ENCODE peak calls at places on chromosomes 12 and 14, in seven cellular contexts. Y, H, X, S, U, F and C are unnamed samples.

GRCh38 chr12:107558141-107558815 is 127.3 kb upstream of the PWP1 start:
- DNase-seq in Y (no peak), H (no peak), X (no peak), S (no peak), U (no peak), F (no peak), C (no peak)

GRCh38 chr12:18827913-18828312 is 90.0 kb downstream of the CAPZA3 start:
- DNase-seq in Y (no peak), H (no peak), X (no peak), S (no peak), U (no peak), F (no peak), C (no peak)

GRCh38 chr12:11152725-11153124 is 18.3 kb upstream of the SMIM10L1 start:
- DNase-seq in Y (no peak), H (no peak), X (no peak), S (no peak), U (no peak), F (no peak), C (no peak)

GRCh38 chr12:129873458-129873857 is 30.4 kb downstream of the TMEM132D start:
- DNase-seq in Y (no peak), H (no peak), X (no peak), S (no peak), U (no peak), F (no peak), C (no peak)

GRCh38 chr14:44448816-44449411 is 58.2 kb downstream of the FSCB start:
- DNase-seq in Y (no peak), H (no peak), X (no peak), S (no peak), U (no peak), F (no peak), C (no peak)

GRCh38 chr12:95998611-95999300 is 2.6 kb upstream of the HAL start:
- DNase-seq in Y (peak), H (peak), X (peak), S (peak), U (no peak), F (peak), C (no peak)

GRCh38 chr14:80491131-80491530 is 279.8 kb upstream of the DIO2 start:
- DNase-seq in Y (peak), H (peak), X (no peak), S (no peak), U (peak), F (no peak), C (no peak)

GRCh38 chr12:120159509-120160237 is 34.8 kb downstream of the GCN1 start:
- DNase-seq in Y (no peak), H (no peak), X (no peak), S (no peak), U (no peak), F (no peak), C (no peak)

GRCh38 chr14:101562659-101563351 is 1.5 kb downstream of the DIO3 start:
- DNase-seq in Y (no peak), H (no peak), X (no peak), S (no peak), U (peak), F (no peak), C (no peak)

GRCh38 chr12:124679533-124680371 is 112.3 kb upstream of the NCOR2 start:
- DNase-seq in Y (no peak), H (peak), X (no peak), S (peak), U (peak), F (no peak), C (no peak)

GRCh38 chr14:83085141-83085540 is 1551.5 kb upstream of the SEL1L start:
- DNase-seq in Y (no peak), H (no peak), X (no peak), S (no peak), U (no peak), F (no peak), C (no peak)

GRCh38 chr14:59116984-59117415 is 71.5 kb upstream of the DAAM1 start:
- DNase-seq in Y (no peak), H (peak), X (no peak), S (no peak), U (no peak), F (no peak), C (no peak)

GRCh38 chr12:120640840-120641833 is 711 bp downstream of the CABP1 start:
- DNase-seq in Y (peak), H (peak), X (peak), S (no peak), U (peak), F (peak), C (peak)

GRCh38 chr12:67034110-67034879 is 234.9 kb upstream of the CAND1 start:
- DNase-seq in Y (no peak), H (no peak), X (no peak), S (no peak), U (no peak), F (no peak), C (no peak)

GRCh38 chr12:54352891-54353874 is 11.1 kb downstream of the GPR84 start:
- DNase-seq in Y (peak), H (peak), X (no peak), S (no peak), U (no peak), F (no peak), C (no peak)

GRCh38 chr12:6942331-6942665 is 1.3 kb upstream of the RNU7-1 start:
- DNase-seq in Y (peak), H (no peak), X (no peak), S (no peak), U (peak), F (no peak), C (no peak)

GRCh38 chr12:75816892-75817291 is 214.7 kb downstream of the PHLDA1 start:
- DNase-seq in Y (peak), H (peak), X (no peak), S (peak), U (no peak), F (no peak), C (no peak)
- TF ChIP-seq CTCF in Y (no peak), H (no peak), X (no peak), S (peak), U (no peak), F (no peak), C (no peak)

GRCh38 chr12:47164116-47164515 is 84.4 kb upstream of the AMIGO2 start:
- DNase-seq in Y (no peak), H (no peak), X (no peak), S (no peak), U (no peak), F (no peak), C (no peak)

GRCh38 chr12:47160296-47161244 is 80.8 kb upstream of the AMIGO2 start:
- DNase-seq in Y (no peak), H (no peak), X (no peak), S (no peak), U (no peak), F (no peak), C (no peak)

GRCh38 chr12:47165934-47166333 is 86.2 kb upstream of the AMIGO2 start:
- DNase-seq in Y (no peak), H (peak), X (no peak), S (no peak), U (no peak), F (no peak), C (no peak)

GRCh38 chr12:47166365-47166764 is 86.6 kb upstream of the AMIGO2 start:
- DNase-seq in Y (no peak), H (no peak), X (no peak), S (no peak), U (no peak), F (no peak), C (no peak)

GRCh38 chr12:47164730-47165439 is 85.1 kb upstream of the AMIGO2 start:
- DNase-seq in Y (peak), H (no peak), X (no peak), S (no peak), U (no peak), F (no peak), C (no peak)
- TF ChIP-seq CTCF in Y (peak), H (no peak), X (no peak), S (no peak), U (no peak), F (no peak), C (peak)

GRCh38 chr14:104794641-104795467 is 694 bp downstream of the AKT1 start:
- DNase-seq in Y (peak), H (peak), X (no peak), S (no peak), U (no peak), F (no peak), C (no peak)
- TF ChIP-seq CTCF in Y (no peak), H (peak), X (no peak), S (peak), U (no peak), F (no peak), C (no peak)

DNA sequence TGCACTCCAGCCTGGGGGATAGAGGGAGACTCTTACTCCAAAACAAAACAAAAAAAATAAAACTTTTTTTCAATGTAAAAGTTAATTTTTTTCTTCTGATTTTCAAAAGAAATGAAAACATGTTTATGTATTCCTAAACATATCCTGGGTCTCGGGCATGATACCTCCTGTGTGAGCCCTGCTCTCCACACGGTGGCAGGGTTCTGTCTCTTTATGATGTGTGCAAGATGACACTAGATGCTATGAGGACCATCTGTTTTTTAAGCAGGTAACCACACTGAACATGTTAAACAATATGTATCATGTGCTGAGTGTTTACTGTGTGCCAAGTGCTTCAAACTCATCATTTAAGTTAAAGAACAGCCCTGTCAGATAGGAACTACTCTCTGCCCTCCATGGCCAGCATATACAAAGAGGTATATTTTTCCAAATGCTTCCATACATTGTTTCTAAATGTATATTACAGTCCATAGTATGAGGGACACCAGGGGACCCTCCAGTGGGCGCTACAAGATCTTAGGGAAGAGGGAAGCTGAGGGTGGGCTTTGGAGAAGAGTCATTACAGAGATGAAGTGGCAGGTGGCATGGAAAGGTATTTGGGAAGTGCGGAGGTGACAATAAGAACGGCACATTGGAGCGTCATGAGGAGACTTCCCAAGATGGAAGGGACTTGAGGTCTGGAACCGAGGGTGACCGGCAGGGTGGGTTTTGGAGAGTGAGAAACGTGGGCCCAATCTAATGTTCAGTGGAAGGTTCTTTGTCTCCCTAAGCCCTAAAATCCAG is 28.5 kb downstream of the FOS start:
- DNase-seq in Y (peak), H (no peak), X (no peak), S (no peak), U (no peak), F (no peak), C (no peak)
- TF ChIP-seq CTCF in Y (peak), H (peak), X (no peak), S (peak), U (peak), F (no peak), C (peak)

DNA sequence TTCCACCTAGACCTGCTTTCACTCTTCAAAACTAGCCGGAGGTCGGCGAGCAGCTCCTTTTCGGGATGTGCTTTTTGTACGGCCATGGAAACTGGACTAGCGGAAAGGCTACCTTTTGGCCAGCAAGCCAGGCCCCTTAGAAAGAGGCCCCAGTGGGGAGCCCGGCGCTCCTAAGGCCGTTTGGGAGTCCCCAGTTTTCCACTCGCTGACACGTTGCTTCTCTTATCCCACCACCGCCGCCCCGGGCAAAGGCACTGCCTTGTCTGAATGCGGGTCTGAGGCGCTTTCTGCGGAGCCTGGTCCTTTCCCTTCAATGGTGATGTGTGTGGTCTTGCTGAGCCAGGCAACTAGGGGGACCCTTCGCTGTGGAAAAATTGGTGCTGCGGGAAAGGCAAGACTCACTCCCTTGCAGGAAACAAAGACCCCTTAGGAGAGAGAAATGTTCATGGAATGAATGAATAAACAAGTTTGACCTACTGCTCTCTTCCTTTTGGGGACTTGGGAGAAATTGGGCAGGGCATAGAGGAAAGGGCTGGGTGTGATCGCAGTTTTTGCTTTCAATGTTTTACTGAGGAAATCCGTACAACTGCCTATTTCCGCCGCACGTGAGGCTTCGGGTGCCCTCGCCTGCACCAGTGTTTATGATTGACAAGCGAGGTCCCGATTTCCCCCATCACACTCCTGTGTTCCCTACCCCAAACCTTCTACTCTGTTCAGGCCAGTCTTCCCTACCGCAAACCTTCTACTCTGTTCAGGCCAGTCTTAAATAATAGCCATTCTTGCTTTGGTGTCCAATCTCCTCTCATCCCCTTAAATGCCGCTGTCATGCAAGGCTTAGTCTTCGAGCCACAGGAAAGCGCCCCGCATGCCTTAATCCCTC is 970 bp upstream of the SLC38A2 start:
- DNase-seq in Y (no peak), H (peak), X (peak), S (no peak), U (peak), F (peak), C (peak)
- TF ChIP-seq CTCF in Y (peak), H (peak), X (no peak), S (no peak), U (no peak), F (peak), C (peak)

GRCh38 chr12:45183263-45183662 is 32.6 kb upstream of the ANO6 start:
- DNase-seq in Y (peak), H (peak), X (no peak), S (no peak), U (no peak), F (no peak), C (no peak)
- TF ChIP-seq CTCF in Y (peak), H (peak), X (no peak), S (peak), U (peak), F (peak), C (peak)

DNA sequence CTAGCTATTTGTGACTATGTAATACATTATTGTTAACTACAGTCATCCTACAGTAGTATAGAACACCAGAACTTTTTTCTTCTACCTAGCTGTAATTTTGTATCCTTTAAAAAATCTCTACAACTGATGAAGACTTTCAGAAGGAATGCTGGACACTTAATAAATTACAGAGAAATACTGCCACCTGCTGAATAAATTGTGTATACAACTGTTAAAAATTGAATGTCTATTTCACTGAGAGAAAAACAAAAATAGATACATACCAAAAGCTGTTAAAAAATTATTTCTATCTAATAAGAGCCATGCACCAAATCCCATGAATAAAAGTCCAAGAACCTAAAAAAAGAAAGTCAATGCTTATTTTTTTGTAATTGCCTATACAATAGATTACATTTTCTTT is 6.6 kb downstream of the TSPAN19 start:
- DNase-seq in Y (peak), H (peak), X (no peak), S (no peak), U (no peak), F (no peak), C (no peak)
- TF ChIP-seq CTCF in Y (peak), H (peak), X (peak), S (peak), U (peak), F (peak), C (peak)